ENCODE peak calls at places on chromosomes 13 and 19, in eight cellular contexts. O is SHP77 treated with DMSO at 0.1 percent for 48 hours, D is EL, Y is transverse colon, K is T-cell, U is GM23338, B is foreskin fibroblast, P is lower leg skin. F is an unnamed sample.

GRCh38 chr13:33644607-33645543 is 173.1 kb upstream of the RFC3 start:
- DNase-seq in Y (no peak), B (peak; percentile 27), K (no peak), D (no peak), U (no peak), P (no peak), O (no peak), F (no peak)

GRCh38 chr13:60267498-60268202 is 103.9 kb upstream of the DIAPH3 start:
- DNase-seq in P (no peak), U (peak; percentile 79), Y (peak; percentile 13), O (no peak), D (peak; percentile 2), K (peak; percentile 15), B (peak; percentile 11), F (no peak)

GRCh38 chr13:59318320-59318930 is 845.3 kb downstream of the DIAPH3 start:
- DNase-seq in B (peak; percentile 37), Y (peak; percentile 54), P (peak; percentile 33), D (peak; percentile 39), O (no peak), K (peak; percentile 37), U (peak; percentile 94), F (no peak)

GRCh38 chr13:50370303-50370950 is 355.2 kb downstream of the KCNRG start:
- DNase-seq in Y (no peak), P (no peak), D (no peak), O (no peak), K (no peak), U (no peak), B (no peak), F (no peak)

GRCh38 chr13:113337556-113337955 is 26.4 kb downstream of the GRTP1 start:
- DNase-seq in K (no peak), D (no peak), U (peak; percentile 59), Y (no peak), B (peak; percentile 26), P (no peak), O (no peak), F (no peak)

GRCh38 chr13:40639226-40639681 is 27.2 kb downstream of the FOXO1 start:
- DNase-seq in O (no peak), P (no peak), Y (no peak), D (peak; percentile 31), K (no peak), B (peak; percentile 43), U (no peak), F (no peak)

GRCh38 chr19:18596752-18597157 is 8.2 kb downstream of the REX1BD start:
- DNase-seq in K (no peak), B (no peak), D (peak; percentile 20), Y (peak; percentile 63), O (peak; percentile 78), P (no peak), U (peak; percentile 87), F (no peak)

GRCh38 chr19:56720281-56720680 is 48.7 kb upstream of the ZNF835 start:
- DNase-seq in P (no peak), O (no peak), K (no peak), B (no peak), Y (no peak), U (no peak), D (no peak), F (peak; percentile 20)

GRCh38 chr19:47813304-47813994 is 8.3 kb upstream of the CRX start:
- DNase-seq in O (no peak), U (peak; percentile 93), D (peak; percentile 67), P (peak; percentile 29), K (peak; percentile 71), B (peak; percentile 63), Y (peak; percentile 81), F (peak; percentile 36)

GRCh38 chr19:16216744-16217670 is 19.3 kb downstream of the AP1M1 start:
- DNase-seq in O (no peak), D (no peak), K (peak; percentile 37), P (no peak), Y (no peak), U (no peak), B (no peak), F (peak; percentile 13)

GRCh38 chr13:37540228-37540627 is 58.3 kb downstream of the POSTN start:
- DNase-seq in B (peak; percentile 90), P (no peak), Y (no peak), U (no peak), D (peak; percentile 71), O (no peak), K (no peak), F (no peak)

GRCh38 chr13:91375119-91375729 is 23.2 kb upstream of the GPC5 start:
- DNase-seq in O (no peak), P (no peak), D (peak; percentile 7), B (no peak), U (peak; percentile 51), K (no peak), Y (no peak), F (no peak)

GRCh38 chr13:50521750-50522149 is 321.7 kb downstream of the DLEU7 start:
- DNase-seq in U (no peak), P (no peak), Y (no peak), K (no peak), D (no peak), O (no peak), B (peak; percentile 55), F (no peak)

GRCh38 chr19:4130635-4131438 is 6.9 kb upstream of the MAP2K2 start:
- DNase-seq in Y (peak; percentile 39), O (peak; percentile 4), K (no peak), D (peak; percentile 75), U (no peak), B (peak; percentile 87), P (no peak), F (no peak)

GRCh38 chr19:53394522-53394973 is 401 bp upstream of the ZNF765 start:
- DNase-seq in Y (peak; percentile 28), B (peak; percentile 75), U (peak; percentile 84), O (peak; percentile 51), P (peak; percentile 21), K (no peak), D (peak; percentile 84), F (no peak)

F was measured in DMS 273 treated with DMSO at 0.1 percent for 48 hours.